ENCODE peak calls at places on chromosomes 1 and 21, in six cellular contexts. One of them, this sample, is unnamed.

GRCh38 chr1:241408170-241408569 is 51.2 kb upstream of the RGS7 start:
- DNase-seq in spleen: no peak
- DNase-seq in hippocampal formation: no peak
- DNase-seq in caudate nucleus: no peak
- DNase-seq in amniotic stem cell: no peak
- DNase-seq in pancreas: no peak
- DNase-seq in this sample: peak; percentile 47

GRCh38 chr1:64507897-64508296 is 38.0 kb downstream of the CACHD1 start:
- DNase-seq in spleen: no peak
- DNase-seq in hippocampal formation: no peak
- DNase-seq in caudate nucleus: no peak
- DNase-seq in amniotic stem cell: no peak
- DNase-seq in pancreas: no peak
- DNase-seq in this sample: no peak

GRCh38 chr1:158248122-158248521 is 6.1 kb upstream of the CD1A start:
- DNase-seq in spleen: no peak
- DNase-seq in hippocampal formation: no peak
- DNase-seq in caudate nucleus: no peak
- DNase-seq in amniotic stem cell: no peak
- DNase-seq in pancreas: no peak
- DNase-seq in this sample: no peak

GRCh38 chr1:97159342-97159741 is 437.8 kb downstream of the PTBP2 start:
- DNase-seq in spleen: no peak
- DNase-seq in hippocampal formation: no peak
- DNase-seq in caudate nucleus: no peak
- DNase-seq in amniotic stem cell: no peak
- DNase-seq in pancreas: no peak
- DNase-seq in this sample: no peak

GRCh38 chr21:44763451-44764318 is 37.9 kb downstream of the UBE2G2 start:
- DNase-seq in spleen: peak; percentile 61
- DNase-seq in hippocampal formation: no peak
- DNase-seq in caudate nucleus: no peak
- DNase-seq in amniotic stem cell: no peak
- DNase-seq in pancreas: no peak
- DNase-seq in this sample: no peak

GRCh38 chr1:233614173-233614742 is 352 bp downstream of the KCNK1 start:
- DNase-seq in spleen: no peak
- DNase-seq in hippocampal formation: peak; percentile 67
- DNase-seq in caudate nucleus: no peak
- DNase-seq in amniotic stem cell: peak; percentile 43
- DNase-seq in pancreas: no peak
- DNase-seq in this sample: peak; percentile 60

GRCh38 chr1:63112155-63112914 is 210.0 kb upstream of the FOXD3 start:
- DNase-seq in spleen: no peak
- DNase-seq in hippocampal formation: no peak
- DNase-seq in caudate nucleus: no peak
- DNase-seq in amniotic stem cell: peak; percentile 55
- DNase-seq in pancreas: no peak
- DNase-seq in this sample: no peak

GRCh38 chr21:32367158-32367557 is 25.7 kb downstream of the URB1 start:
- DNase-seq in spleen: no peak
- DNase-seq in hippocampal formation: no peak
- DNase-seq in caudate nucleus: no peak
- DNase-seq in amniotic stem cell: no peak
- DNase-seq in pancreas: no peak
- DNase-seq in this sample: no peak

GRCh38 chr1:10678395-10678794 is 118.1 kb downstream of the CASZ1 start:
- DNase-seq in spleen: no peak
- DNase-seq in hippocampal formation: no peak
- DNase-seq in caudate nucleus: no peak
- DNase-seq in amniotic stem cell: no peak
- DNase-seq in pancreas: no peak
- DNase-seq in this sample: peak; percentile 65

GRCh38 chr1:234732260-234732659 is 122.3 kb upstream of the IRF2BP2 start:
- DNase-seq in spleen: no peak
- DNase-seq in hippocampal formation: no peak
- DNase-seq in caudate nucleus: no peak
- DNase-seq in amniotic stem cell: no peak
- DNase-seq in pancreas: no peak
- DNase-seq in this sample: no peak

GRCh38 chr1:63731117-63732043 is 42.4 kb upstream of the ROR1 start:
- DNase-seq in spleen: no peak
- DNase-seq in hippocampal formation: no peak
- DNase-seq in caudate nucleus: no peak
- DNase-seq in amniotic stem cell: peak; percentile 83
- DNase-seq in pancreas: no peak
- DNase-seq in this sample: no peak

GRCh38 chr1:70084314-70084915 is 121.0 kb downstream of the LRRC40 start:
- DNase-seq in spleen: no peak
- DNase-seq in hippocampal formation: no peak
- DNase-seq in caudate nucleus: no peak
- DNase-seq in amniotic stem cell: no peak
- DNase-seq in pancreas: no peak
- DNase-seq in this sample: no peak

GRCh38 chr1:58815069-58815679 is 31.3 kb upstream of the JUN start:
- DNase-seq in spleen: peak; percentile 95
- DNase-seq in hippocampal formation: peak; percentile 15
- DNase-seq in caudate nucleus: no peak
- DNase-seq in amniotic stem cell: peak; percentile 79
- DNase-seq in pancreas: peak; percentile 86
- DNase-seq in this sample: peak; percentile 30

GRCh38 chr1:77370161-77370560 is 88.3 kb downstream of the AK5 start:
- DNase-seq in spleen: no peak
- DNase-seq in hippocampal formation: no peak
- DNase-seq in caudate nucleus: no peak
- DNase-seq in amniotic stem cell: no peak
- DNase-seq in pancreas: no peak
- DNase-seq in this sample: no peak

GRCh38 chr1:41493117-41493536 is 8.6 kb upstream of the EDN2 start:
- DNase-seq in spleen: no peak
- DNase-seq in hippocampal formation: no peak
- DNase-seq in caudate nucleus: no peak
- DNase-seq in amniotic stem cell: peak; percentile 66
- DNase-seq in pancreas: no peak
- DNase-seq in this sample: no peak

GRCh38 chr1:185281245-185281644 is 35.8 kb downstream of the IVNS1ABP start:
- DNase-seq in spleen: no peak
- DNase-seq in hippocampal formation: no peak
- DNase-seq in caudate nucleus: no peak
- DNase-seq in amniotic stem cell: no peak
- DNase-seq in pancreas: no peak
- DNase-seq in this sample: no peak

GRCh38 chr21:32611471-32611997 is 643 bp downstream of the CFAP298 start:
- DNase-seq in spleen: peak; percentile 81
- DNase-seq in hippocampal formation: no peak
- DNase-seq in caudate nucleus: no peak
- DNase-seq in amniotic stem cell: peak; percentile 12
- DNase-seq in pancreas: peak; percentile 26
- DNase-seq in this sample: peak; percentile 70

GRCh38 chr1:12556368-12556930 is 61.6 kb downstream of the DHRS3 start:
- DNase-seq in spleen: no peak
- DNase-seq in hippocampal formation: no peak
- DNase-seq in caudate nucleus: no peak
- DNase-seq in amniotic stem cell: peak; percentile 35
- DNase-seq in pancreas: no peak
- DNase-seq in this sample: peak; percentile 25

GRCh38 chr1:100419072-100419471 is 66.8 kb downstream of the CDC14A start:
- DNase-seq in spleen: no peak
- DNase-seq in hippocampal formation: no peak
- DNase-seq in caudate nucleus: no peak
- DNase-seq in amniotic stem cell: no peak
- DNase-seq in pancreas: no peak
- DNase-seq in this sample: no peak

GRCh38 chr1:11194407-11195176 is 5.4 kb downstream of the ANGPTL7 start:
- DNase-seq in spleen: no peak
- DNase-seq in hippocampal formation: no peak
- DNase-seq in caudate nucleus: no peak
- DNase-seq in amniotic stem cell: no peak
- DNase-seq in pancreas: no peak
- DNase-seq in this sample: no peak

GRCh38 chr1:96472471-96472870 is 249.1 kb upstream of the PTBP2 start:
- DNase-seq in spleen: no peak
- DNase-seq in hippocampal formation: no peak
- DNase-seq in caudate nucleus: no peak
- DNase-seq in amniotic stem cell: no peak
- DNase-seq in pancreas: no peak
- DNase-seq in this sample: no peak

GRCh38 chr1:63329621-63330330 is 7.4 kb downstream of the FOXD3 start:
- DNase-seq in spleen: no peak
- DNase-seq in hippocampal formation: no peak
- DNase-seq in caudate nucleus: no peak
- DNase-seq in amniotic stem cell: no peak
- DNase-seq in pancreas: no peak
- DNase-seq in this sample: no peak

GRCh38 chr1:23759277-23759676 is 16.0 kb downstream of the ELOA start:
- DNase-seq in spleen: no peak
- DNase-seq in hippocampal formation: peak; percentile 56
- DNase-seq in caudate nucleus: no peak
- DNase-seq in amniotic stem cell: no peak
- DNase-seq in pancreas: no peak
- DNase-seq in this sample: no peak

GRCh38 chr1:19377812-19378718 is 65.9 kb downstream of the SLC66A1 start:
- DNase-seq in spleen: no peak
- DNase-seq in hippocampal formation: no peak
- DNase-seq in caudate nucleus: no peak
- DNase-seq in amniotic stem cell: no peak
- DNase-seq in pancreas: no peak
- DNase-seq in this sample: no peak

GRCh38 chr1:184485731-184486723 is 99.2 kb downstream of the C1orf21 start:
- DNase-seq in spleen: no peak
- DNase-seq in hippocampal formation: no peak
- DNase-seq in caudate nucleus: no peak
- DNase-seq in amniotic stem cell: no peak
- DNase-seq in pancreas: no peak
- DNase-seq in this sample: no peak

GRCh38 chr1:201826830-201827229 is 2.1 kb upstream of the IPO9 start:
- DNase-seq in spleen: no peak
- DNase-seq in hippocampal formation: no peak
- DNase-seq in caudate nucleus: no peak
- DNase-seq in amniotic stem cell: no peak
- DNase-seq in pancreas: no peak
- DNase-seq in this sample: no peak

GRCh38 chr1:241639653-241640148 is 468 bp downstream of the CHML start:
- DNase-seq in spleen: peak; percentile 91
- DNase-seq in hippocampal formation: no peak
- DNase-seq in caudate nucleus: no peak
- DNase-seq in amniotic stem cell: no peak
- DNase-seq in pancreas: no peak
- DNase-seq in this sample: peak; percentile 75

GRCh38 chr1:169102567-169102966 is 3.9 kb upstream of the ATP1B1 start:
- DNase-seq in spleen: no peak
- DNase-seq in hippocampal formation: peak; percentile 61
- DNase-seq in caudate nucleus: peak; percentile 35
- DNase-seq in amniotic stem cell: peak; percentile 35
- DNase-seq in pancreas: peak; percentile 58
- DNase-seq in this sample: no peak

GRCh38 chr1:228555074-228555989 is 68.2 kb downstream of the RNF187 start:
- DNase-seq in spleen: peak; percentile 69
- DNase-seq in hippocampal formation: no peak
- DNase-seq in caudate nucleus: no peak
- DNase-seq in amniotic stem cell: no peak
- DNase-seq in pancreas: no peak
- DNase-seq in this sample: peak; percentile 40

This sample was measured in D341Med.